ENCODE peak calls at places on chromosome 6, in ten cellular contexts. One of them, this sample, is unnamed. For H3K4me1, the result is how much of the 10 kb centered on the place peaks cover.

GRCh38 chr6:45563092-45563491 is 185.4 kb upstream of the SUPT3H start:
- DNase-seq in upper lobe of right lung: no peak
- DNase-seq in IMR-90: no peak
- DNase-seq in CD8-positive, alpha-beta T cell: no peak
- DNase-seq in tibial nerve: no peak
- DNase-seq in transverse colon: no peak
- DNase-seq in right atrium auricular region: no peak
- DNase-seq in Panc1: no peak
- DNase-seq in adrenal gland: no peak
- DNase-seq in psoas muscle: no peak
- DNase-seq in this sample: no peak

GRCh38 chr6:139764498-139764986 is 390.1 kb upstream of the CITED2 start:
- DNase-seq in upper lobe of right lung: no peak
- DNase-seq in IMR-90: peak
- DNase-seq in CD8-positive, alpha-beta T cell: no peak
- DNase-seq in tibial nerve: no peak
- DNase-seq in transverse colon: no peak
- DNase-seq in right atrium auricular region: peak
- DNase-seq in Panc1: peak
- DNase-seq in adrenal gland: peak
- DNase-seq in psoas muscle: peak
- DNase-seq in this sample: no peak

GRCh38 chr6:29620629-29621028 is 12.4 kb downstream of the GABBR1 start:
- DNase-seq in upper lobe of right lung: no peak
- DNase-seq in IMR-90: no peak
- DNase-seq in CD8-positive, alpha-beta T cell: no peak
- DNase-seq in tibial nerve: no peak
- DNase-seq in transverse colon: no peak
- DNase-seq in right atrium auricular region: no peak
- DNase-seq in Panc1: no peak
- DNase-seq in adrenal gland: no peak
- DNase-seq in psoas muscle: no peak
- DNase-seq in this sample: no peak

GRCh38 chr6:167676000-167676665 is 150.6 kb upstream of the AFDN start:
- DNase-seq in upper lobe of right lung: peak
- DNase-seq in IMR-90: no peak
- DNase-seq in CD8-positive, alpha-beta T cell: no peak
- DNase-seq in tibial nerve: no peak
- DNase-seq in transverse colon: peak
- DNase-seq in right atrium auricular region: no peak
- DNase-seq in Panc1: no peak
- DNase-seq in adrenal gland: peak
- DNase-seq in psoas muscle: no peak
- DNase-seq in this sample: no peak

GRCh38 chr6:7316658-7317533 is 3.9 kb upstream of the SSR1 start:
- DNase-seq in upper lobe of right lung: no peak
- DNase-seq in IMR-90: no peak
- DNase-seq in CD8-positive, alpha-beta T cell: no peak
- DNase-seq in tibial nerve: no peak
- DNase-seq in transverse colon: no peak
- DNase-seq in right atrium auricular region: no peak
- DNase-seq in Panc1: no peak
- DNase-seq in adrenal gland: no peak
- DNase-seq in psoas muscle: no peak
- DNase-seq in this sample: no peak

GRCh38 chr6:42316390-42316970 is 98.8 kb upstream of the MRPS10 start:
- DNase-seq in upper lobe of right lung: no peak
- DNase-seq in IMR-90: peak
- DNase-seq in CD8-positive, alpha-beta T cell: no peak
- DNase-seq in tibial nerve: no peak
- DNase-seq in transverse colon: peak
- DNase-seq in right atrium auricular region: no peak
- DNase-seq in Panc1: peak
- DNase-seq in adrenal gland: no peak
- DNase-seq in psoas muscle: no peak
- DNase-seq in this sample: no peak

GRCh38 chr6:138971601-138972000 is 16.5 kb downstream of the REPS1 start:
- DNase-seq in upper lobe of right lung: no peak
- DNase-seq in IMR-90: peak
- DNase-seq in CD8-positive, alpha-beta T cell: no peak
- DNase-seq in tibial nerve: no peak
- DNase-seq in transverse colon: no peak
- DNase-seq in right atrium auricular region: no peak
- DNase-seq in Panc1: no peak
- DNase-seq in adrenal gland: no peak
- DNase-seq in psoas muscle: no peak
- DNase-seq in this sample: no peak

GRCh38 chr6:90227165-90227564 is 69.5 kb downstream of the BACH2 start:
- DNase-seq in upper lobe of right lung: no peak
- DNase-seq in IMR-90: no peak
- DNase-seq in CD8-positive, alpha-beta T cell: no peak
- DNase-seq in tibial nerve: peak
- DNase-seq in transverse colon: no peak
- DNase-seq in right atrium auricular region: no peak
- DNase-seq in Panc1: no peak
- DNase-seq in adrenal gland: no peak
- DNase-seq in psoas muscle: no peak
- DNase-seq in this sample: no peak

GRCh38 chr6:43509142-43509983 is 783 bp downstream of the LRRC73 start:
- DNase-seq in upper lobe of right lung: no peak
- DNase-seq in IMR-90: no peak
- DNase-seq in CD8-positive, alpha-beta T cell: no peak
- DNase-seq in tibial nerve: no peak
- DNase-seq in transverse colon: no peak
- DNase-seq in right atrium auricular region: no peak
- DNase-seq in Panc1: no peak
- DNase-seq in adrenal gland: no peak
- DNase-seq in psoas muscle: peak
- DNase-seq in this sample: no peak

GRCh38 chr6:87705070-87705691 is 3.1 kb upstream of the AKIRIN2 start:
- DNase-seq in upper lobe of right lung: no peak
- DNase-seq in IMR-90: peak
- DNase-seq in CD8-positive, alpha-beta T cell: no peak
- DNase-seq in tibial nerve: no peak
- DNase-seq in transverse colon: no peak
- DNase-seq in right atrium auricular region: no peak
- DNase-seq in Panc1: no peak
- DNase-seq in adrenal gland: no peak
- DNase-seq in psoas muscle: no peak
- DNase-seq in this sample: no peak

GRCh38 chr6:139588076-139588639 is 213.7 kb upstream of the CITED2 start:
- DNase-seq in upper lobe of right lung: no peak
- DNase-seq in IMR-90: peak
- DNase-seq in CD8-positive, alpha-beta T cell: no peak
- DNase-seq in tibial nerve: no peak
- DNase-seq in transverse colon: peak
- DNase-seq in right atrium auricular region: no peak
- DNase-seq in Panc1: no peak
- DNase-seq in adrenal gland: no peak
- DNase-seq in psoas muscle: no peak
- DNase-seq in this sample: no peak

GRCh38 chr6:21914121-21914973 is 320.8 kb downstream of the SOX4 start:
- DNase-seq in upper lobe of right lung: peak
- DNase-seq in IMR-90: peak
- DNase-seq in CD8-positive, alpha-beta T cell: no peak
- DNase-seq in tibial nerve: peak
- DNase-seq in transverse colon: peak
- DNase-seq in right atrium auricular region: peak
- DNase-seq in Panc1: no peak
- DNase-seq in adrenal gland: peak
- DNase-seq in psoas muscle: peak
- DNase-seq in this sample: no peak

GRCh38 chr6:35583893-35584688 is 71.4 kb upstream of the TULP1 start:
- DNase-seq in upper lobe of right lung: no peak
- DNase-seq in IMR-90: peak
- DNase-seq in CD8-positive, alpha-beta T cell: peak
- DNase-seq in tibial nerve: no peak
- DNase-seq in transverse colon: peak
- DNase-seq in right atrium auricular region: no peak
- DNase-seq in Panc1: peak
- DNase-seq in adrenal gland: peak
- DNase-seq in psoas muscle: no peak
- DNase-seq in this sample: no peak

GRCh38 chr6:72218125-72218524 is 331.8 kb downstream of the RIMS1 start:
- DNase-seq in upper lobe of right lung: no peak
- DNase-seq in IMR-90: peak
- DNase-seq in CD8-positive, alpha-beta T cell: no peak
- DNase-seq in tibial nerve: no peak
- DNase-seq in transverse colon: no peak
- DNase-seq in right atrium auricular region: no peak
- DNase-seq in Panc1: peak
- DNase-seq in adrenal gland: peak
- DNase-seq in psoas muscle: no peak
- DNase-seq in this sample: peak

GRCh38 chr6:144955853-144956252 is 670.7 kb downstream of the UTRN start:
- DNase-seq in upper lobe of right lung: no peak
- DNase-seq in IMR-90: peak
- DNase-seq in CD8-positive, alpha-beta T cell: no peak
- DNase-seq in tibial nerve: no peak
- DNase-seq in transverse colon: no peak
- DNase-seq in right atrium auricular region: no peak
- DNase-seq in Panc1: no peak
- DNase-seq in adrenal gland: no peak
- DNase-seq in psoas muscle: no peak
- DNase-seq in this sample: no peak

GRCh38 chr6:98835149-98836024 is 1.0 kb downstream of the POU3F2 start:
- DNase-seq in upper lobe of right lung: no peak
- DNase-seq in IMR-90: no peak
- DNase-seq in CD8-positive, alpha-beta T cell: no peak
- DNase-seq in tibial nerve: no peak
- DNase-seq in transverse colon: no peak
- DNase-seq in right atrium auricular region: no peak
- DNase-seq in Panc1: no peak
- DNase-seq in adrenal gland: no peak
- DNase-seq in psoas muscle: no peak
- DNase-seq in this sample: peak

GRCh38 chr6:142489722-142490610 is 188.2 kb downstream of the ADGRG6 start:
- DNase-seq in upper lobe of right lung: no peak
- DNase-seq in IMR-90: no peak
- DNase-seq in CD8-positive, alpha-beta T cell: no peak
- DNase-seq in tibial nerve: no peak
- DNase-seq in transverse colon: no peak
- DNase-seq in right atrium auricular region: no peak
- DNase-seq in Panc1: no peak
- DNase-seq in adrenal gland: no peak
- DNase-seq in psoas muscle: no peak
- DNase-seq in this sample: no peak

GRCh38 chr6:104580452-104580851 is 279.3 kb downstream of the HACE1 start:
- DNase-seq in upper lobe of right lung: no peak
- DNase-seq in IMR-90: no peak
- DNase-seq in CD8-positive, alpha-beta T cell: no peak
- DNase-seq in tibial nerve: no peak
- DNase-seq in transverse colon: no peak
- DNase-seq in right atrium auricular region: no peak
- DNase-seq in Panc1: no peak
- DNase-seq in adrenal gland: no peak
- DNase-seq in psoas muscle: no peak
- DNase-seq in this sample: no peak
- TF ChIP-seq CTCF in upper lobe of right lung: no peak
- TF ChIP-seq CTCF in IMR-90: no peak
- TF ChIP-seq CTCF in CD8-positive, alpha-beta T cell: no peak
- TF ChIP-seq CTCF in tibial nerve: no peak
- TF ChIP-seq CTCF in transverse colon: no peak
- TF ChIP-seq CTCF in right atrium auricular region: no peak
- TF ChIP-seq CTCF in Panc1: no peak
- TF ChIP-seq CTCF in adrenal gland: no peak
- TF ChIP-seq CTCF in psoas muscle: no peak
- TF ChIP-seq CTCF in this sample: no peak

GRCh38 chr6:37539706-37540352 is 40.1 kb upstream of the CCDC167 start:
- DNase-seq in upper lobe of right lung: no peak
- DNase-seq in IMR-90: peak
- DNase-seq in CD8-positive, alpha-beta T cell: no peak
- DNase-seq in tibial nerve: no peak
- DNase-seq in transverse colon: no peak
- DNase-seq in right atrium auricular region: no peak
- DNase-seq in Panc1: no peak
- DNase-seq in adrenal gland: no peak
- DNase-seq in psoas muscle: no peak
- DNase-seq in this sample: no peak

GRCh38 chr6:37532122-37532521 is 32.4 kb upstream of the CCDC167 start:
- DNase-seq in upper lobe of right lung: no peak
- DNase-seq in IMR-90: no peak
- DNase-seq in CD8-positive, alpha-beta T cell: no peak
- DNase-seq in tibial nerve: no peak
- DNase-seq in transverse colon: no peak
- DNase-seq in right atrium auricular region: no peak
- DNase-seq in Panc1: no peak
- DNase-seq in adrenal gland: no peak
- DNase-seq in psoas muscle: no peak
- DNase-seq in this sample: no peak

GRCh38 chr6:37536462-37537225 is 37.0 kb upstream of the CCDC167 start:
- DNase-seq in upper lobe of right lung: no peak
- DNase-seq in IMR-90: no peak
- DNase-seq in CD8-positive, alpha-beta T cell: no peak
- DNase-seq in tibial nerve: no peak
- DNase-seq in transverse colon: no peak
- DNase-seq in right atrium auricular region: no peak
- DNase-seq in Panc1: no peak
- DNase-seq in adrenal gland: no peak
- DNase-seq in psoas muscle: no peak
- DNase-seq in this sample: no peak

GRCh38 chr6:37538107-37538506 is 38.4 kb upstream of the CCDC167 start:
- DNase-seq in upper lobe of right lung: no peak
- DNase-seq in IMR-90: no peak
- DNase-seq in CD8-positive, alpha-beta T cell: no peak
- DNase-seq in tibial nerve: no peak
- DNase-seq in transverse colon: no peak
- DNase-seq in right atrium auricular region: no peak
- DNase-seq in Panc1: peak
- DNase-seq in adrenal gland: no peak
- DNase-seq in psoas muscle: no peak
- DNase-seq in this sample: no peak

GRCh38 chr6:37535701-37536461 is 36.2 kb upstream of the CCDC167 start:
- DNase-seq in upper lobe of right lung: no peak
- DNase-seq in IMR-90: no peak
- DNase-seq in CD8-positive, alpha-beta T cell: no peak
- DNase-seq in tibial nerve: no peak
- DNase-seq in transverse colon: no peak
- DNase-seq in right atrium auricular region: no peak
- DNase-seq in Panc1: no peak
- DNase-seq in adrenal gland: peak
- DNase-seq in psoas muscle: no peak
- DNase-seq in this sample: no peak
- H3K4me3 ChIP-seq in upper lobe of right lung: peak
- H3K4me3 ChIP-seq in IMR-90: no peak
- H3K4me3 ChIP-seq in CD8-positive, alpha-beta T cell: peak
- H3K4me3 ChIP-seq in tibial nerve: no peak
- H3K4me3 ChIP-seq in transverse colon: no peak
- H3K4me3 ChIP-seq in right atrium auricular region: peak
- H3K4me3 ChIP-seq in Panc1: no peak
- H3K4me3 ChIP-seq in adrenal gland: no peak
- H3K4me3 ChIP-seq in psoas muscle: peak
- H3K4me3 ChIP-seq in this sample: no peak

GRCh38 chr6:119340766-119341487 is 8.6 kb downstream of the MAN1A1 start:
- DNase-seq in upper lobe of right lung: no peak
- DNase-seq in IMR-90: no peak
- DNase-seq in CD8-positive, alpha-beta T cell: no peak
- DNase-seq in tibial nerve: no peak
- DNase-seq in transverse colon: no peak
- DNase-seq in right atrium auricular region: no peak
- DNase-seq in Panc1: no peak
- DNase-seq in adrenal gland: no peak
- DNase-seq in psoas muscle: no peak
- DNase-seq in this sample: no peak
- H3K4me1 ChIP-seq in upper lobe of right lung: under half
- H3K4me1 ChIP-seq in IMR-90: under half
- H3K4me1 ChIP-seq in CD8-positive, alpha-beta T cell: under half
- H3K4me1 ChIP-seq in tibial nerve: half or more
- H3K4me1 ChIP-seq in transverse colon: under half
- H3K4me1 ChIP-seq in right atrium auricular region: under half
- H3K4me1 ChIP-seq in Panc1: under half
- H3K4me1 ChIP-seq in adrenal gland: half or more
- H3K4me1 ChIP-seq in psoas muscle: under half
- H3K4me1 ChIP-seq in this sample: under half

GRCh38 chr6:78810146-78810545 is 57.2 kb upstream of the IRAK1BP1 start:
- DNase-seq in upper lobe of right lung: no peak
- DNase-seq in IMR-90: peak
- DNase-seq in CD8-positive, alpha-beta T cell: no peak
- DNase-seq in tibial nerve: no peak
- DNase-seq in transverse colon: peak
- DNase-seq in right atrium auricular region: no peak
- DNase-seq in Panc1: no peak
- DNase-seq in adrenal gland: no peak
- DNase-seq in psoas muscle: no peak
- DNase-seq in this sample: no peak
- TF ChIP-seq CTCF in upper lobe of right lung: peak
- TF ChIP-seq CTCF in IMR-90: peak
- TF ChIP-seq CTCF in CD8-positive, alpha-beta T cell: no peak
- TF ChIP-seq CTCF in tibial nerve: no peak
- TF ChIP-seq CTCF in transverse colon: peak
- TF ChIP-seq CTCF in right atrium auricular region: no peak
- TF ChIP-seq CTCF in Panc1: peak
- TF ChIP-seq CTCF in adrenal gland: peak
- TF ChIP-seq CTCF in psoas muscle: no peak
- TF ChIP-seq CTCF in this sample: no peak

This sample was measured in left lung.